ENCODE peak calls at places on chromosomes 12 and 14, in five cellular contexts. P is lung, V is NCI-H2081, S is T-helper 9 cell, E is amniotic stem cell. K is an unnamed sample.

GRCh38 chr12:56081393-56082347 is 1.7 kb downstream of the ERBB3 start:
- DNase-seq in P (no peak), V (no peak), S (no peak), E (no peak), K (no peak)

GRCh38 chr12:77980782-77981181 is 150.1 kb downstream of the NAV3 start:
- DNase-seq in P (no peak), V (no peak), S (no peak), E (no peak), K (no peak)

GRCh38 chr14:90774316-90774715 is 41.9 kb downstream of the TTC7B start:
- DNase-seq in P (no peak), V (no peak), S (no peak), E (no peak), K (no peak)

GRCh38 chr12:93200291-93200917 is 177.3 kb upstream of the NUDT4 start:
- DNase-seq in P (no peak), V (no peak), S (no peak), E (no peak), K (no peak)

GRCh38 chr12:106840217-106840616 is 65.7 kb downstream of the RIC8B start:
- DNase-seq in P (no peak), V (peak; percentile 92), S (no peak), E (no peak), K (no peak)

GRCh38 chr12:121038861-121039654 is at the start of gene OASL:
- DNase-seq in P (no peak), V (no peak), S (peak; percentile 53), E (no peak), K (no peak)

GRCh38 chr14:55340482-55340881 is 69.3 kb downstream of the FBXO34 start:
- DNase-seq in P (no peak), V (no peak), S (no peak), E (no peak), K (no peak)

GRCh38 chr12:116159175-116159574 is 118.3 kb downstream of the MED13L start:
- DNase-seq in P (no peak), V (peak; percentile 51), S (no peak), E (no peak), K (no peak)

GRCh38 chr12:89472508-89472907 is 52.1 kb downstream of the GALNT4 start:
- DNase-seq in P (no peak), V (no peak), S (no peak), E (no peak), K (no peak)

GRCh38 chr12:124422570-124423523 is 128.0 kb downstream of the RFLNA start:
- DNase-seq in P (peak; percentile 91), V (peak; percentile 90), S (no peak), E (peak; percentile 84), K (peak; percentile 87)

GRCh38 chr12:39403376-39403775 is 39.5 kb downstream of the KIF21A start:
- DNase-seq in P (no peak), V (no peak), S (no peak), E (no peak), K (no peak)

GRCh38 chr12:65962921-65963883 is 138.9 kb downstream of the HMGA2 start:
- DNase-seq in P (no peak), V (no peak), S (no peak), E (no peak), K (no peak)

GRCh38 chr14:61569783-61570182 is 125.5 kb upstream of the HIF1A start:
- DNase-seq in P (peak; percentile 72), V (no peak), S (no peak), E (no peak), K (no peak)

GRCh38 chr12:106123551-106123991 is 15.2 kb downstream of the NUAK1 start:
- DNase-seq in P (no peak), V (no peak), S (no peak), E (no peak), K (peak; percentile 90)

GRCh38 chr14:75380656-75381055 is 47.2 kb upstream of the JDP2 start:
- DNase-seq in P (no peak), V (no peak), S (no peak), E (no peak), K (no peak)

GRCh38 chr12:102873077-102873476 is 44.0 kb downstream of the PAH start:
- DNase-seq in P (no peak), V (no peak), S (no peak), E (no peak), K (no peak)

GRCh38 chr14:55383541-55384140 is 28.0 kb downstream of the ATG14 start:
- DNase-seq in P (no peak), V (no peak), S (no peak), E (no peak), K (no peak)

GRCh38 chr12:117279606-117280005 is 81.8 kb downstream of the NOS1 start:
- DNase-seq in P (no peak), V (no peak), S (no peak), E (no peak), K (no peak)

GRCh38 chr14:89473979-89474378 is 56.9 kb upstream of the FOXN3 start:
- DNase-seq in P (no peak), V (no peak), S (no peak), E (no peak), K (no peak)

GRCh38 chr14:68782091-68782981 is 10.5 kb downstream of the ZFP36L1 start:
- DNase-seq in P (no peak), V (no peak), S (peak; percentile 44), E (no peak), K (no peak)

GRCh38 chr14:99164712-99165111 is 107.3 kb downstream of the BCL11B start:
- DNase-seq in P (no peak), V (no peak), S (no peak), E (no peak), K (no peak)

GRCh38 chr12:122058750-122059149 is 19.8 kb upstream of the MLXIP start:
- DNase-seq in P (no peak), V (no peak), S (no peak), E (no peak), K (no peak)

GRCh38 chr14:75884198-75884611 is 97.6 kb downstream of the TGFB3 start:
- DNase-seq in P (no peak), V (no peak), S (no peak), E (peak; percentile 39), K (peak; percentile 62)

GRCh38 chr12:57726151-57726883 is 12.2 kb downstream of the AGAP2 start:
- DNase-seq in P (peak; percentile 76), V (peak; percentile 85), S (no peak), E (peak; percentile 33), K (peak; percentile 19)

GRCh38 chr12:110798461-110798860 is 48.3 kb upstream of the CCDC63 start:
- DNase-seq in P (no peak), V (no peak), S (no peak), E (no peak), K (no peak)

GRCh38 chr12:122392411-122392810 is 30.1 kb downstream of the CLIP1 start:
- DNase-seq in P (no peak), V (no peak), S (no peak), E (no peak), K (no peak)

GRCh38 chr14:99127651-99128167 is 144.3 kb downstream of the BCL11B start:
- DNase-seq in P (peak; percentile 28), V (no peak), S (no peak), E (no peak), K (no peak)

GRCh38 chr12:553216-554000 is 93.7 kb downstream of the B4GALNT3 start:
- DNase-seq in P (no peak), V (no peak), S (no peak), E (no peak), K (no peak)

GRCh38 chr12:65895759-65896656 is 71.7 kb downstream of the HMGA2 start:
- DNase-seq in P (no peak), V (no peak), S (no peak), E (no peak), K (no peak)

GRCh38 chr12:71392521-71393145 is 47.0 kb upstream of the LGR5 start:
- DNase-seq in P (no peak), V (peak; percentile 76), S (no peak), E (peak; percentile 16), K (peak; percentile 19)

GRCh38 chr12:92140919-92141536 is 4.6 kb downstream of the BTG1 start:
- DNase-seq in P (no peak), V (no peak), S (no peak), E (no peak), K (no peak)